ENCODE peak calls at places on chromosome 9, in ten cellular contexts. V is EL; M is SK-MEL-5; C is astrocyte of the spinal cord; X is SJSA1; R is stimulated activated naive B cell treated with anti-CD40 and anti-IgM and Interleukin-4, amounts not matched to agents 10 μg/mL and 1 μg/mL and 100 μg/mL, for 72 hours; H is hepatocyte; S is RKO; L is stimulated activated CD4-positive, alpha-beta T cell treated with anti-CD3 and anti-CD28 coated beads, Interleukin-2, amount 100 ng/mL, for 48 hours; K is renal cortical epithelial cell. Y is an unnamed sample.

GRCh38 chr9:70413427-70413797 is 1.0 kb downstream of the KLF9 start:
- DNase-seq in X (no peak), L (no peak), R (no peak), H (peak), M (no peak), S (no peak), V (no peak), K (no peak), C (no peak), Y (no peak)

GRCh38 chr9:86700601-86701000 is 246.7 kb downstream of the GAS1 start:
- DNase-seq in R (no peak), X (no peak), M (no peak), V (no peak), H (peak), C (peak), K (no peak), L (no peak), S (no peak), Y (no peak)

GRCh38 chr9:14487547-14488185 is 173.7 kb upstream of the NFIB start:
- DNase-seq in X (no peak), M (no peak), S (no peak), H (no peak), C (no peak), R (no peak), V (no peak), K (no peak), L (no peak), Y (no peak)

GRCh38 chr9:114382951-114383865 is 4.6 kb downstream of the AKNA start:
- DNase-seq in H (no peak), L (peak), V (no peak), M (peak), C (peak), X (peak), K (no peak), S (no peak), R (peak), Y (no peak)

GRCh38 chr9:35958104-35958825 is at the start of gene OR2S2:
- DNase-seq in R (no peak), X (no peak), S (no peak), V (no peak), H (no peak), C (no peak), M (no peak), L (no peak), K (peak), Y (no peak)

GRCh38 chr9:125639057-125639456 is 68.0 kb downstream of the MAPKAP1 start:
- DNase-seq in K (no peak), R (no peak), H (no peak), X (no peak), L (no peak), M (no peak), S (no peak), V (no peak), C (no peak), Y (no peak)

GRCh38 chr9:109968702-109969450 is 188.9 kb downstream of the PALM2AKAP2 start:
- DNase-seq in S (peak), K (no peak), M (peak), C (peak), X (no peak), V (peak), R (peak), H (peak), L (no peak), Y (no peak)

GRCh38 chr9:133118179-133118520 is 2.9 kb downstream of the RALGDS start:
- DNase-seq in M (no peak), C (no peak), L (no peak), S (no peak), R (no peak), X (no peak), K (no peak), V (no peak), H (no peak), Y (no peak)

GRCh38 chr9:137707361-137707760 is 88.6 kb downstream of the EHMT1 start:
- DNase-seq in K (no peak), S (no peak), X (no peak), R (no peak), M (no peak), H (no peak), C (no peak), L (no peak), V (no peak), Y (no peak)

GRCh38 chr9:20990867-20991266 is 40.6 kb downstream of the HACD4 start:
- DNase-seq in V (no peak), R (no peak), M (no peak), H (no peak), C (no peak), K (no peak), L (no peak), X (no peak), S (no peak), Y (no peak)

GRCh38 chr9:105816202-105816744 is 121.9 kb downstream of the TMEM38B start:
- DNase-seq in C (no peak), L (no peak), S (no peak), K (no peak), X (no peak), M (no peak), V (no peak), H (no peak), R (no peak), Y (no peak)

GRCh38 chr9:6408320-6408719 is 4.7 kb upstream of the UHRF2 start:
- DNase-seq in L (no peak), C (no peak), X (no peak), K (no peak), V (no peak), H (no peak), M (no peak), R (no peak), S (no peak), Y (no peak)

GRCh38 chr9:128078504-128079434 is 10.7 kb downstream of the SLC25A25 start:
- DNase-seq in R (no peak), K (peak), L (no peak), V (peak), S (no peak), H (peak), X (no peak), C (no peak), M (no peak), Y (no peak)

GRCh38 chr9:77158772-77159513 is 18.4 kb upstream of the VPS13A start:
- DNase-seq in K (peak), X (no peak), L (no peak), H (no peak), M (no peak), C (peak), S (no peak), V (peak), R (no peak), Y (no peak)

GRCh38 chr9:27125030-27125429 is 16.0 kb downstream of the TEK start:
- DNase-seq in X (peak), K (peak), V (peak), H (peak), R (no peak), M (no peak), C (peak), L (no peak), S (peak), Y (peak)

GRCh38 chr9:131020862-131021261 is 11.9 kb downstream of the LAMC3 start:
- DNase-seq in R (no peak), M (no peak), V (no peak), X (no peak), L (no peak), H (no peak), C (no peak), K (peak), S (no peak), Y (no peak)

GRCh38 chr9:20028192-20028848 is 239.5 kb upstream of the SLC24A2 start:
- DNase-seq in S (no peak), X (no peak), K (no peak), M (no peak), L (no peak), H (no peak), V (no peak), C (no peak), R (no peak), Y (no peak)

Y was measured in H4.